ENCODE peak calls at places on chromosomes 6 and 20, in eight cellular contexts. T, I, O, P, E, S, U and V are unnamed samples. For H3K27me3, the result is how much of the 10 kb centered on the place peaks cover.

GRCh38 chr6:131733376-131734016 is 22.7 kb upstream of the CTAGE9 start:
- DNase-seq in T (no peak), I (no peak), O (no peak), P (no peak), E (peak), S (peak), U (no peak), V (peak)

GRCh38 chr20:32570401-32571190 is 14.5 kb downstream of the NOL4L start:
- DNase-seq in T (no peak), I (no peak), O (no peak), P (no peak), E (no peak), S (no peak), U (no peak), V (no peak)

GRCh38 chr6:77403424-77403823 is 59.9 kb downstream of the HTR1B start:
- DNase-seq in T (no peak), I (no peak), O (no peak), P (no peak), E (no peak), S (no peak), U (no peak), V (no peak)

GRCh38 chr6:27528714-27529113 is 55.8 kb upstream of the ZNF184 start:
- DNase-seq in T (no peak), I (no peak), O (no peak), P (no peak), E (no peak), S (no peak), U (no peak), V (no peak)

GRCh38 chr6:12528171-12528570 is 188.4 kb upstream of the PHACTR1 start:
- DNase-seq in T (no peak), I (no peak), O (no peak), P (no peak), E (no peak), S (no peak), U (no peak), V (no peak)

GRCh38 chr6:11277275-11278206 is 45.1 kb upstream of the NEDD9 start:
- DNase-seq in T (no peak), I (peak), O (no peak), P (no peak), E (peak), S (no peak), U (no peak), V (no peak)

GRCh38 chr6:75296811-75297779 is 12.5 kb upstream of the TMEM30A start:
- DNase-seq in T (no peak), I (no peak), O (no peak), P (no peak), E (no peak), S (peak), U (no peak), V (no peak)

GRCh38 chr6:149831380-149831820 is 32.8 kb downstream of the LRP11 start:
- DNase-seq in T (no peak), I (no peak), O (no peak), P (no peak), E (peak), S (no peak), U (no peak), V (no peak)

GRCh38 chr20:16580127-16580526 is 6.9 kb upstream of the KIF16B start:
- DNase-seq in T (no peak), I (no peak), O (no peak), P (no peak), E (no peak), S (no peak), U (no peak), V (no peak)

GRCh38 chr20:41361757-41362747 is 4.6 kb downstream of the EMILIN3 start:
- DNase-seq in T (peak), I (no peak), O (no peak), P (peak), E (no peak), S (no peak), U (peak), V (no peak)

GRCh38 chr6:12482386-12482785 is 192.2 kb downstream of the EDN1 start:
- DNase-seq in T (no peak), I (no peak), O (no peak), P (no peak), E (no peak), S (no peak), U (no peak), V (no peak)

GRCh38 chr20:47220161-47220582 is 136.3 kb downstream of the ZMYND8 start:
- DNase-seq in T (peak), I (peak), O (no peak), P (no peak), E (no peak), S (no peak), U (peak), V (no peak)

GRCh38 chr20:49675368-49676151 is 38.1 kb downstream of the B4GALT5 start:
- DNase-seq in T (no peak), I (no peak), O (no peak), P (no peak), E (no peak), S (no peak), U (no peak), V (no peak)

GRCh38 chr20:33131949-33132822 is 35.8 kb upstream of the BPIFA2 start:
- DNase-seq in T (no peak), I (no peak), O (no peak), P (no peak), E (no peak), S (no peak), U (no peak), V (no peak)

GRCh38 chr20:31869942-31870702 is at the start of the genes DUSP15 and TTLL9:
- DNase-seq in T (peak), I (peak), O (peak), P (peak), E (no peak), S (no peak), U (no peak), V (peak)

GRCh38 chr6:37483917-37484785 is 15.5 kb downstream of the CCDC167 start:
- DNase-seq in T (peak), I (peak), O (peak), P (peak), E (no peak), S (no peak), U (peak), V (peak)

GRCh38 chr6:131685266-131685780 is 15.9 kb downstream of the OR2A4 start:
- DNase-seq in T (no peak), I (no peak), O (no peak), P (no peak), E (no peak), S (no peak), U (no peak), V (no peak)

GRCh38 chr6:138278326-138278725 is 60.0 kb upstream of the PBOV1 start:
- DNase-seq in T (no peak), I (no peak), O (no peak), P (no peak), E (no peak), S (no peak), U (no peak), V (no peak)

GRCh38 chr6:18269253-18269652 is 4.9 kb upstream of the DEK start:
- DNase-seq in T (no peak), I (no peak), O (no peak), P (no peak), E (no peak), S (no peak), U (no peak), V (no peak)

GRCh38 chr20:62701161-62702007 is 7.3 kb upstream of the NTSR1 start:
- DNase-seq in T (peak), I (no peak), O (no peak), P (no peak), E (no peak), S (no peak), U (no peak), V (no peak)

GRCh38 chr6:108874470-108875160 is 26.4 kb downstream of the ARMC2 start:
- DNase-seq in T (no peak), I (no peak), O (no peak), P (no peak), E (no peak), S (no peak), U (peak), V (no peak)

GRCh38 chr6:45419574-45420082 is 41.9 kb upstream of the SUPT3H start:
- DNase-seq in T (peak), I (peak), O (peak), P (peak), E (peak), S (no peak), U (peak), V (peak)

GRCh38 chr6:11412011-11412424 is 125.5 kb upstream of the TMEM170B start:
- DNase-seq in T (no peak), I (no peak), O (no peak), P (no peak), E (no peak), S (no peak), U (no peak), V (no peak)

GRCh38 chr6:16742116-16742515 is 19.1 kb downstream of the ATXN1 start:
- DNase-seq in T (no peak), I (no peak), O (no peak), P (no peak), E (no peak), S (no peak), U (no peak), V (no peak)

GRCh38 chr6:114541794-114542193 is 199.0 kb upstream of the HS3ST5 start:
- DNase-seq in T (no peak), I (no peak), O (no peak), P (no peak), E (no peak), S (no peak), U (no peak), V (peak)

GRCh38 chr20:54980321-54980960 is 505.0 kb downstream of the DOK5 start:
- DNase-seq in T (no peak), I (no peak), O (no peak), P (no peak), E (no peak), S (no peak), U (no peak), V (no peak)
- TF ChIP-seq CTCF in T (peak), I (no peak), O (no peak), P (no peak), E (no peak), S (peak), U (peak), V (peak)

DNA sequence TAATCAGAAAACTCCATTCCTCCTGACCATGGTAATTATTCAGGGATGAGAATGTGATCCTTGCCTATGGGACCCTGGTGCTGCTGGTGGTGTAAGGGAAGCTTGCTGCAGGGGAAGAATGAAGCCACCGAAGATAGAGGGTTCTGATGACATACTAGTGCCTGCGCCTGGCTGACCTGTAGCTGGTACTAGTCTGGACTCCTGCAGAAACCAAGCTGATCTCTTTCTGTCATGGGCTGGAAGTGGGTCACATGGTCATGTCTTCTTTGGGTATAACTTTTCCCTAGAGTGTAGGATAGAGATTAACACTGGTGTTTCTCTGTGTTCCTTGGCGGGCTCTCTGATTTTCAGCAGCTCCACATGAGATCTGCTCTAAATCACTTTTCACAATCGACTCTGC is 8.6 kb upstream of the SLC4A11 start:
- DNase-seq in T (no peak), I (no peak), O (no peak), P (no peak), E (no peak), S (no peak), U (no peak), V (no peak)
- H3K27me3 ChIP-seq in T (under half), I (under half), O (under half), P (half or more), E (under half), S (under half), U (under half), V (under half)

GRCh38 chr6:170074907-170075306 is 216.0 kb downstream of the DLL1 start:
- DNase-seq in T (no peak), I (no peak), O (peak), P (peak), E (no peak), S (no peak), U (no peak), V (no peak)
- H3K4me3 ChIP-seq in T (no peak), I (no peak), O (no peak), P (no peak), E (no peak), S (no peak), U (no peak), V (no peak)

DNA sequence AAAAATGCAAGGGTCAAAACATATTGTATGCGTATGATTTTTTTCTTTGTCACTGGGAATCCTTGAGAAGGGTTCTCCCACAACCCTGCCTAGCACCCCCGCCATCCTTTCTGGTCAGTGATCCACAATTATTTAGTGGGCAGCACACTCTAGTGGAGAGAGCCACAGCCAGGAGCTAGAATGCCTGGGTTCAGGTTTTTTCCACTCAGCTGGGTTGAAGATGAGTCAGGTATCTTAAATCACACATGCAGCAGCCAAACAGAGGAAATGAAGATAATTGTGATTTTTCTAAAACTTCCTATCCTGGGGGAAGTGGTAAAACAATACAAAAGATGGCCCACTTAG is 243.1 kb downstream of the PKHD1 start:
- DNase-seq in T (no peak), I (no peak), O (no peak), P (no peak), E (no peak), S (no peak), U (no peak), V (no peak)
- TF ChIP-seq CTCF in T (no peak), I (no peak), O (no peak), P (no peak), E (no peak), S (peak), U (no peak), V (no peak)

GRCh38 chr6:43242908-43243648 is at the start of gene TTBK1:
- DNase-seq in T (no peak), I (no peak), O (no peak), P (no peak), E (no peak), S (no peak), U (no peak), V (no peak)

GRCh38 chr6:43243649-43244321 is 504 bp downstream of the TTBK1 start:
- DNase-seq in T (no peak), I (no peak), O (no peak), P (no peak), E (no peak), S (no peak), U (no peak), V (no peak)

GRCh38 chr6:43235841-43236240 is 6.6 kb upstream of the DNPH1 start:
- DNase-seq in T (no peak), I (no peak), O (no peak), P (no peak), E (no peak), S (no peak), U (no peak), V (no peak)

GRCh38 chr6:43239054-43239453 is 4.2 kb upstream of the TTBK1 start:
- DNase-seq in T (no peak), I (no peak), O (no peak), P (no peak), E (no peak), S (no peak), U (no peak), V (no peak)
- H3K27me3 ChIP-seq in T (half or more), I (under half), O (under half), P (under half), E (under half), S (under half), U (under half), V (under half)

GRCh38 chr20:44449864-44450263 is 25.8 kb upstream of the TTPAL start:
- DNase-seq in T (no peak), I (no peak), O (no peak), P (no peak), E (no peak), S (no peak), U (no peak), V (no peak)

GRCh38 chr20:44450938-44451450 is 24.7 kb upstream of the TTPAL start:
- DNase-seq in T (no peak), I (no peak), O (no peak), P (no peak), E (no peak), S (no peak), U (no peak), V (no peak)

GRCh38 chr20:44447827-44448419 is 27.8 kb upstream of the TTPAL start:
- DNase-seq in T (no peak), I (no peak), O (no peak), P (no peak), E (no peak), S (no peak), U (no peak), V (no peak)

GRCh38 chr20:44450279-44450937 is 25.3 kb upstream of the TTPAL start:
- DNase-seq in T (no peak), I (no peak), O (no peak), P (no peak), E (no peak), S (no peak), U (no peak), V (no peak)

GRCh38 chr20:44448753-44449546 is 26.7 kb upstream of the TTPAL start:
- DNase-seq in T (no peak), I (peak), O (no peak), P (no peak), E (no peak), S (no peak), U (no peak), V (no peak)
- H3K4me3 ChIP-seq in T (no peak), I (no peak), O (no peak), P (no peak), E (no peak), S (no peak), U (no peak), V (no peak)